ENCODE peak calls at places on chromosomes 6 and 20, in seven cellular contexts. One of them, this sample, is unnamed.

GRCh38 chr6:33822575-33823395 is 19.0 kb upstream of the MLN start:
- DNase-seq in RKO: peak
- DNase-seq in T-helper 2 cell: no peak
- DNase-seq in pancreas: no peak
- DNase-seq in A549: peak
- DNase-seq in AML-193: peak
- DNase-seq in OCI-LY7: peak
- DNase-seq in this sample: peak

GRCh38 chr6:31972709-31973350 is 892 bp upstream of the DXO start:
- DNase-seq in A549: no peak
- DNase-seq in T-helper 2 cell: no peak
- DNase-seq in pancreas: no peak
- DNase-seq in AML-193: no peak
- DNase-seq in RKO: peak
- DNase-seq in OCI-LY7: no peak
- DNase-seq in this sample: peak

GRCh38 chr6:170497845-170498281 is 55.2 kb downstream of the PSMB1 start:
- DNase-seq in RKO: no peak
- DNase-seq in A549: no peak
- DNase-seq in OCI-LY7: no peak
- DNase-seq in pancreas: no peak
- DNase-seq in AML-193: no peak
- DNase-seq in T-helper 2 cell: no peak
- DNase-seq in this sample: no peak

GRCh38 chr6:90464507-90464906 is 122.4 kb downstream of the MAP3K7 start:
- DNase-seq in A549: no peak
- DNase-seq in AML-193: no peak
- DNase-seq in RKO: no peak
- DNase-seq in T-helper 2 cell: no peak
- DNase-seq in pancreas: no peak
- DNase-seq in OCI-LY7: no peak
- DNase-seq in this sample: no peak

GRCh38 chr6:11221623-11222384 is 10.7 kb downstream of the NEDD9 start:
- DNase-seq in OCI-LY7: no peak
- DNase-seq in A549: no peak
- DNase-seq in RKO: no peak
- DNase-seq in pancreas: no peak
- DNase-seq in AML-193: no peak
- DNase-seq in T-helper 2 cell: no peak
- DNase-seq in this sample: no peak

GRCh38 chr6:166494757-166495486 is 91.6 kb downstream of the RAMACL start:
- DNase-seq in A549: no peak
- DNase-seq in AML-193: no peak
- DNase-seq in RKO: no peak
- DNase-seq in OCI-LY7: no peak
- DNase-seq in T-helper 2 cell: no peak
- DNase-seq in pancreas: no peak
- DNase-seq in this sample: no peak

GRCh38 chr6:30101423-30101938 is 11.4 kb downstream of the TRIM31 start:
- DNase-seq in AML-193: no peak
- DNase-seq in pancreas: no peak
- DNase-seq in RKO: peak
- DNase-seq in T-helper 2 cell: no peak
- DNase-seq in OCI-LY7: no peak
- DNase-seq in A549: peak
- DNase-seq in this sample: peak

GRCh38 chr20:36744764-36745191 is 1.1 kb downstream of the NDRG3 start:
- DNase-seq in T-helper 2 cell: no peak
- DNase-seq in RKO: peak
- DNase-seq in A549: no peak
- DNase-seq in OCI-LY7: no peak
- DNase-seq in pancreas: peak
- DNase-seq in AML-193: no peak
- DNase-seq in this sample: no peak

GRCh38 chr6:83974409-83975050 is 59.0 kb upstream of the MRAP2 start:
- DNase-seq in RKO: no peak
- DNase-seq in OCI-LY7: no peak
- DNase-seq in T-helper 2 cell: no peak
- DNase-seq in pancreas: no peak
- DNase-seq in AML-193: no peak
- DNase-seq in A549: no peak
- DNase-seq in this sample: no peak

GRCh38 chr20:44861547-44862006 is 23.9 kb upstream of the YWHAB start:
- DNase-seq in A549: no peak
- DNase-seq in pancreas: no peak
- DNase-seq in OCI-LY7: no peak
- DNase-seq in RKO: peak
- DNase-seq in AML-193: no peak
- DNase-seq in T-helper 2 cell: no peak
- DNase-seq in this sample: no peak

GRCh38 chr20:208937-209566 is 18.0 kb upstream of the DEFB129 start:
- DNase-seq in OCI-LY7: peak
- DNase-seq in pancreas: no peak
- DNase-seq in RKO: peak
- DNase-seq in T-helper 2 cell: no peak
- DNase-seq in A549: peak
- DNase-seq in AML-193: peak
- DNase-seq in this sample: peak

GRCh38 chr6:110325197-110325596 is 33.0 kb downstream of the METTL24 start:
- DNase-seq in pancreas: peak
- DNase-seq in AML-193: no peak
- DNase-seq in A549: no peak
- DNase-seq in OCI-LY7: no peak
- DNase-seq in T-helper 2 cell: no peak
- DNase-seq in RKO: no peak
- DNase-seq in this sample: peak

GRCh38 chr6:158086054-158086705 is 81.9 kb downstream of the SERAC1 start:
- DNase-seq in OCI-LY7: no peak
- DNase-seq in pancreas: no peak
- DNase-seq in AML-193: peak
- DNase-seq in T-helper 2 cell: no peak
- DNase-seq in RKO: no peak
- DNase-seq in A549: no peak
- DNase-seq in this sample: peak

GRCh38 chr6:150667977-150668716 is 68.5 kb downstream of the PLEKHG1 start:
- DNase-seq in RKO: no peak
- DNase-seq in OCI-LY7: no peak
- DNase-seq in T-helper 2 cell: no peak
- DNase-seq in A549: peak
- DNase-seq in AML-193: no peak
- DNase-seq in pancreas: peak
- DNase-seq in this sample: peak

GRCh38 chr20:62943396-62943795 is 5.4 kb downstream of the GID8 start:
- DNase-seq in T-helper 2 cell: no peak
- DNase-seq in A549: no peak
- DNase-seq in pancreas: no peak
- DNase-seq in RKO: no peak
- DNase-seq in AML-193: no peak
- DNase-seq in OCI-LY7: no peak
- DNase-seq in this sample: no peak

GRCh38 chr6:33427585-33428218 is 7.8 kb downstream of the SYNGAP1 start:
- DNase-seq in AML-193: no peak
- DNase-seq in OCI-LY7: peak
- DNase-seq in RKO: no peak
- DNase-seq in T-helper 2 cell: peak
- DNase-seq in A549: peak
- DNase-seq in pancreas: peak
- DNase-seq in this sample: peak

GRCh38 chr6:105326838-105327745 is 75.8 kb downstream of the PREP start:
- DNase-seq in A549: no peak
- DNase-seq in RKO: peak
- DNase-seq in pancreas: peak
- DNase-seq in OCI-LY7: no peak
- DNase-seq in AML-193: no peak
- DNase-seq in T-helper 2 cell: no peak
- DNase-seq in this sample: peak

GRCh38 chr20:63536241-63536977 is 767 bp downstream of the PTK6 start:
- DNase-seq in A549: peak
- DNase-seq in AML-193: no peak
- DNase-seq in RKO: peak
- DNase-seq in T-helper 2 cell: peak
- DNase-seq in OCI-LY7: no peak
- DNase-seq in pancreas: peak
- DNase-seq in this sample: peak